ENCODE peak calls at places on chromosomes 2 and 18, in ten cellular contexts. N, D, G, S, W, H, A, Y, T and B are unnamed samples.

GRCh38 chr2:239695106-239695727 is 294.4 kb upstream of the HDAC4 start:
- DNase-seq in T (no peak), D (no peak), A (no peak), W (no peak), G (no peak), Y (no peak), S (no peak), N (no peak), H (no peak), B (no peak)

GRCh38 chr2:128446049-128446811 is 127.6 kb upstream of the HS6ST1 start:
- DNase-seq in D (peak), T (no peak), G (peak), H (no peak), S (no peak), N (no peak), Y (no peak), W (no peak), A (no peak), B (no peak)

GRCh38 chr18:69161383-69162028 is 239.2 kb upstream of the DOK6 start:
- DNase-seq in A (no peak), N (no peak), W (no peak), S (no peak), T (no peak), H (no peak), G (no peak), Y (no peak), D (peak), B (peak)

GRCh38 chr18:23837591-23837990 is 148.3 kb downstream of the LAMA3 start:
- DNase-seq in W (no peak), S (peak), H (no peak), A (no peak), D (peak), N (no peak), T (no peak), Y (peak), G (no peak), B (peak)

GRCh38 chr2:1731963-1732768 is 12.1 kb downstream of the PXDN start:
- DNase-seq in D (peak), G (no peak), T (no peak), A (no peak), S (no peak), H (no peak), Y (no peak), N (no peak), W (peak), B (peak)

GRCh38 chr18:48138660-48139426 is 208.4 kb upstream of the SMAD2 start:
- DNase-seq in G (no peak), T (peak), N (no peak), A (no peak), H (peak), W (no peak), Y (no peak), D (no peak), S (no peak), B (no peak)

GRCh38 chr2:151695778-151696177 is 38.5 kb downstream of the NEB start:
- DNase-seq in S (no peak), H (no peak), A (no peak), G (no peak), W (no peak), D (no peak), N (no peak), T (no peak), Y (no peak), B (no peak)

GRCh38 chr18:44803019-44803650 is 122.4 kb downstream of the SETBP1 start:
- DNase-seq in G (peak), H (peak), Y (no peak), W (no peak), N (no peak), S (no peak), D (peak), T (peak), A (no peak), B (peak)

GRCh38 chr2:150938586-150938985 is 323.1 kb downstream of the RBM43 start:
- DNase-seq in A (no peak), N (no peak), G (no peak), T (no peak), H (no peak), S (no peak), Y (no peak), W (no peak), D (peak), B (peak)

GRCh38 chr2:113812204-113812603 is 55.8 kb upstream of the SLC35F5 start:
- DNase-seq in T (no peak), Y (no peak), D (no peak), H (no peak), A (no peak), W (no peak), N (no peak), S (no peak), G (no peak), B (no peak)